ENCODE peak calls at places on chromosomes 13 and 19, in eight cellular contexts. A, R, F, N, Z, B, G and M are unnamed samples.

GRCh38 chr19:40717325-40717879 is 490 bp downstream of the ITPKC start:
- DNase-seq in A (no peak), R (no peak), F (no peak), N (no peak), Z (peak; percentile 40), B (no peak), G (no peak), M (no peak)

GRCh38 chr19:5522106-5522505 is 45.6 kb downstream of the TINCR start:
- DNase-seq in A (peak; percentile 18), R (no peak), F (no peak), N (no peak), Z (no peak), B (no peak), G (no peak), M (no peak)

GRCh38 chr19:10503002-10503789 is at the start of gene KEAP1:
- DNase-seq in A (peak; percentile 87), R (peak; percentile 15), F (peak; percentile 63), N (no peak), Z (peak; percentile 33), B (no peak), G (no peak), M (peak; percentile 89)

GRCh38 chr13:102280366-102280765 is 121.5 kb downstream of the FGF14 start:
- DNase-seq in A (no peak), R (no peak), F (no peak), N (no peak), Z (no peak), B (no peak), G (no peak), M (no peak)

GRCh38 chr19:29967623-29968022 is 25.6 kb downstream of the URI1 start:
- DNase-seq in A (no peak), R (peak; percentile 63), F (no peak), N (no peak), Z (no peak), B (no peak), G (no peak), M (peak; percentile 18)

GRCh38 chr13:32804673-32805260 is 211.5 kb upstream of the KL start:
- DNase-seq in A (no peak), R (peak; percentile 38), F (no peak), N (no peak), Z (no peak), B (no peak), G (no peak), M (no peak)

GRCh38 chr19:49875801-49876421 is 1.2 kb downstream of the AKT1S1 start:
- DNase-seq in A (peak; percentile 93), R (no peak), F (peak; percentile 71), N (peak; percentile 94), Z (peak; percentile 72), B (peak; percentile 66), G (peak; percentile 38), M (peak; percentile 64)

GRCh38 chr19:13633109-13633508 is 126.8 kb upstream of the CACNA1A start:
- DNase-seq in A (peak; percentile 54), R (peak; percentile 16), F (no peak), N (no peak), Z (no peak), B (no peak), G (no peak), M (no peak)

GRCh38 chr19:3670258-3670795 is 29.9 kb downstream of the PIP5K1C start:
- DNase-seq in A (peak; percentile 100), R (peak; percentile 97), F (no peak), N (no peak), Z (peak; percentile 89), B (peak; percentile 51), G (no peak), M (no peak)

GRCh38 chr19:49932041-49932451 is 2.7 kb upstream of the NUP62 start:
- DNase-seq in A (no peak), R (no peak), F (no peak), N (no peak), Z (no peak), B (no peak), G (no peak), M (no peak)

GRCh38 chr19:3233831-3234230 is 9.4 kb downstream of the CELF5 start:
- DNase-seq in A (no peak), R (no peak), F (no peak), N (no peak), Z (no peak), B (no peak), G (no peak), M (no peak)

GRCh38 chr13:78067290-78067689 is 148.7 kb upstream of the EDNRB start:
- DNase-seq in A (no peak), R (no peak), F (no peak), N (no peak), Z (no peak), B (no peak), G (no peak), M (no peak)

GRCh38 chr13:43196171-43196611 is 172.8 kb downstream of the DNAJC15 start:
- DNase-seq in A (no peak), R (peak; percentile 40), F (no peak), N (no peak), Z (peak; percentile 47), B (no peak), G (no peak), M (no peak)

GRCh38 chr13:112965103-112965502 is 3.9 kb upstream of the MCF2L start:
- DNase-seq in A (peak; percentile 66), R (no peak), F (no peak), N (peak; percentile 70), Z (peak; percentile 67), B (peak; percentile 4), G (no peak), M (no peak)

GRCh38 chr19:41330946-41331678 is 21.1 kb downstream of the CCDC97 start:
- DNase-seq in A (peak; percentile 37), R (no peak), F (no peak), N (peak; percentile 82), Z (no peak), B (no peak), G (no peak), M (no peak)

GRCh38 chr19:48962029-48962848 is 2.9 kb upstream of the FTL start:
- DNase-seq in A (peak; percentile 80), R (peak; percentile 56), F (no peak), N (peak; percentile 96), Z (peak; percentile 59), B (no peak), G (no peak), M (peak; percentile 87)

GRCh38 chr19:18086590-18087138 is at the start of gene IL12RB1:
- DNase-seq in A (no peak), R (no peak), F (peak; percentile 75), N (peak; percentile 88), Z (no peak), B (no peak), G (peak; percentile 51), M (peak; percentile 25)

DNA sequence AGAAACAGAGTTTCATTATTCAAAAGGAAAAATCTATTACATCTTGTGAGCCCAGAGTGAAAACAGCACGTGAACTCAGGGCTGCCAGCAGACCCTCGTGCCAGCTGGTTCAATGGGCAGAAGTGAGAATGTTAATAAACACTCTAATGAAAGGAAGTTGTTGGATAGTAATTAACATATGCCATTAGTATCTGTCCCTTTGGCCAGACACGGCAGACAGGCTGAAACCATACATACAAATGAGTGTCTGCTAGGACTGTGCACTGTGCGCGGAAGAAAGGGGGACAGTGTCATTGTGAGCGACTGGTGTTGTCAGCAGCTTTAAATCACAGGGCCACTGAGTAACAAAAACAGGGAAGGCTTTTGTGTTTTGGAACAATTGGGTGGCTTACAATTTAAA is 121.9 kb upstream of the TSC22D1 start:
- DNase-seq in A (no peak), R (no peak), F (no peak), N (no peak), Z (no peak), B (peak; percentile 32), G (no peak), M (no peak)
- H3K4me3 ChIP-seq in A (no peak overlapping the region), R (no peak overlapping the region), F (no peak overlapping the region), N (no peak overlapping the region), Z (no peak overlapping the region), B (peak overlapping the region; percentile 8), G (no peak overlapping the region), M (no peak overlapping the region)

GRCh38 chr19:56156768-56157167 is 15.7 kb downstream of the ZNF444 start:
- DNase-seq in A (no peak), R (no peak), F (no peak), N (no peak), Z (peak; percentile 38), B (no peak), G (no peak), M (no peak)
- H3K4me3 ChIP-seq in A (no peak overlapping the region), R (no peak overlapping the region), F (no peak overlapping the region), N (no peak overlapping the region), Z (no peak overlapping the region), B (no peak overlapping the region), G (no peak overlapping the region), M (no peak overlapping the region)

DNA sequence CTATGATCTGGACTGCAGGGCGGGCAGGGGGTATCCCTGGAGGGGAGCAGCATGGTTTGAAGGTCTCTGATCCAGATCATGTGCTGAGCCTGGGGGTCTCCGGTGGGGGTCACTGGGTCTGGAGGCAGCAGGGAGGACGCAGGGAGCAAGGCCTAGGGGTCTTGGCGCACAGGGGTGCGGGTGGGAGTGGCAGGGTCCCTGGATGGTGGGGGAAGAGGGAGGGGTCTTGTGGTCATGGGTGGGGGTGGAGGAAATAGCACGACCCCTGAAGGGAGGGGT is 1.9 kb downstream of the BTBD2 start:
- DNase-seq in A (peak; percentile 65), R (no peak), F (no peak), N (no peak), Z (no peak), B (no peak), G (no peak), M (no peak)
- H3K4me3 ChIP-seq in A (no peak overlapping the region), R (no peak overlapping the region), F (peak overlapping the region; percentile 79), N (no peak overlapping the region), Z (no peak overlapping the region), B (no peak overlapping the region), G (no peak overlapping the region), M (no peak overlapping the region)

GRCh38 chr19:43783636-43784035 is 2.9 kb upstream of the KCNN4 start:
- DNase-seq in A (peak; percentile 54), R (no peak), F (no peak), N (no peak), Z (no peak), B (no peak), G (no peak), M (no peak)

GRCh38 chr19:43782311-43782660 is 1.5 kb upstream of the KCNN4 start:
- DNase-seq in A (peak; percentile 36), R (no peak), F (no peak), N (no peak), Z (no peak), B (no peak), G (no peak), M (no peak)

GRCh38 chr19:43784251-43784980 is 3.6 kb upstream of the KCNN4 start:
- DNase-seq in A (peak; percentile 98), R (peak; percentile 84), F (peak; percentile 68), N (no peak), Z (no peak), B (no peak), G (peak; percentile 36), M (peak; percentile 66)

GRCh38 chr19:43781630-43782310 is 997 bp upstream of the KCNN4 start:
- DNase-seq in A (peak; percentile 65), R (no peak), F (no peak), N (no peak), Z (no peak), B (no peak), G (no peak), M (no peak)

DNA sequence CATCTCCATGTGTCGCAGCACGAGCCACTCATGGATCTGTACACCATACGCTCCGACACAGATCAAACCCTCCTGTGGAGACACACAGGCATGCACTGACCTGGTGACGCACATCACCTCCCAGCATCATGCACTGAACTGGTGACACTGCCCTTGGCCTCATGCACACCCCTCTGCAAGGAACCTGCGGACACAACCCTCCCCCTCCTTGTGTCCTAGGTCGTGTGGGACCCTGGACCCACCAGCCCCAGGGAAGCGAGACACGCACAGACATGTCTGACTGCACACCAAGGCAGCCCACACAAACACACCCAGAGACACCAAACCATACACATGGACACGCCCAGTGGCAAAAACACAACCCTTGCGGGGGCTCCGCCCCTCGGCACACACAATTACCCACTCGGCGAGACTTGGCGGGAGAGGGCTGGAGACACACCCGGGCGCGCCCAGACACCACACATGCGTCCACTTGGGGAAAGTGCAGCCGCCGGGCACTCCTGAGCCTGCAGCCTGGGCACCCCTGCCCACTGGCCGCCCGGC is 2.0 kb upstream of the KCNN4 start:
- DNase-seq in A (peak; percentile 71), R (no peak), F (no peak), N (peak; percentile 87), Z (no peak), B (no peak), G (no peak), M (no peak)
- H3K4me3 ChIP-seq in A (no peak overlapping the region), R (no peak overlapping the region), F (no peak overlapping the region), N (peak overlapping the region; percentile 17), Z (no peak overlapping the region), B (no peak overlapping the region), G (no peak overlapping the region), M (no peak overlapping the region)